ENCODE peak calls at places on chromosomes 13 and 19, in seven cellular contexts. Y is activated CD8-positive, alpha-beta memory T cell treated with anti-CD3 and anti-CD28 coated beads for 1 hour; P is EH; N is Calu3; J is PC-9; R is RPMI8226; L is hepatocyte. B is an unnamed sample.

GRCh38 chr13:42330991-42331390 is 59.0 kb downstream of the AKAP11 start:
- DNase-seq in Y (no peak), P (no peak), N (no peak), J (no peak), R (no peak), L (no peak), B (no peak)

GRCh38 chr13:83881917-83882625 is at the start of gene SLITRK1:
- DNase-seq in Y (no peak), P (peak), N (no peak), J (no peak), R (peak), L (peak), B (no peak)

GRCh38 chr19:8050274-8051096 is 2.1 kb upstream of the CCL25 start:
- DNase-seq in Y (peak), P (peak), N (peak), J (peak), R (peak), L (peak), B (peak)

GRCh38 chr13:37769078-37769477 is 100.5 kb downstream of the TRPC4 start:
- DNase-seq in Y (no peak), P (no peak), N (no peak), J (no peak), R (peak), L (peak), B (peak)

GRCh38 chr13:92187378-92187989 is 789.1 kb downstream of the GPC5 start:
- DNase-seq in Y (no peak), P (peak), N (no peak), J (no peak), R (peak), L (peak), B (peak)

GRCh38 chr19:45676851-45677263 is 8.8 kb downstream of the GIPR start:
- DNase-seq in Y (peak), P (no peak), N (peak), J (no peak), R (no peak), L (peak), B (no peak)

GRCh38 chr13:89726690-89727435 is 1620.6 kb upstream of the MIR17HG start:
- DNase-seq in Y (no peak), P (no peak), N (no peak), J (no peak), R (no peak), L (no peak), B (no peak)

GRCh38 chr13:102401305-102401704 is 543 bp downstream of the FGF14 start:
- DNase-seq in Y (no peak), P (no peak), N (no peak), J (no peak), R (no peak), L (no peak), B (no peak)

GRCh38 chr13:41978007-41978406 is 17.1 kb upstream of the VWA8 start:
- DNase-seq in Y (no peak), P (no peak), N (no peak), J (no peak), R (no peak), L (no peak), B (no peak)

GRCh38 chr19:39467941-39468340 is 12.7 kb upstream of the TIMM50 start:
- DNase-seq in Y (no peak), P (no peak), N (no peak), J (no peak), R (no peak), L (no peak), B (no peak)

GRCh38 chr19:1336079-1336684 is 47.5 kb upstream of the NDUFS7 start:
- DNase-seq in Y (no peak), P (no peak), N (no peak), J (no peak), R (peak), L (no peak), B (no peak)

GRCh38 chr13:51759240-51759639 is 44.7 kb downstream of the DHRS12 start:
- DNase-seq in Y (no peak), P (peak), N (no peak), J (no peak), R (no peak), L (no peak), B (no peak)

GRCh38 chr13:25217023-25217909 is 45.2 kb upstream of the AMER2 start:
- DNase-seq in Y (no peak), P (peak), N (no peak), J (no peak), R (no peak), L (no peak), B (no peak)

GRCh38 chr13:80235559-80236296 is 105.2 kb downstream of the SPRY2 start:
- DNase-seq in Y (no peak), P (peak), N (peak), J (peak), R (no peak), L (peak), B (no peak)

GRCh38 chr19:14409157-14410053 is 9.7 kb downstream of the DDX39A start:
- DNase-seq in Y (no peak), P (no peak), N (no peak), J (no peak), R (no peak), L (no peak), B (no peak)

GRCh38 chr13:46926856-46927625 is 30.2 kb upstream of the HTR2A start:
- DNase-seq in Y (no peak), P (peak), N (no peak), J (no peak), R (no peak), L (no peak), B (no peak)

GRCh38 chr13:43874512-43875092 is 4.9 kb downstream of the CCDC122 start:
- DNase-seq in Y (no peak), P (peak), N (no peak), J (no peak), R (no peak), L (no peak), B (no peak)

GRCh38 chr13:98565726-98566577 is 11.0 kb downstream of the STK24 start:
- DNase-seq in Y (no peak), P (peak), N (peak), J (peak), R (no peak), L (no peak), B (no peak)

GRCh38 chr13:37534181-37534580 is 64.4 kb downstream of the POSTN start:
- DNase-seq in Y (no peak), P (peak), N (no peak), J (no peak), R (no peak), L (no peak), B (no peak)

GRCh38 chr13:54241719-54242118 is 1213.1 kb downstream of the OLFM4 start:
- DNase-seq in Y (no peak), P (no peak), N (no peak), J (no peak), R (no peak), L (peak), B (no peak)

GRCh38 chr19:35268546-35269424 is at the start of gene USF2:
- DNase-seq in Y (peak), P (peak), N (peak), J (peak), R (peak), L (peak), B (peak)